ENCODE peak calls at places on chromosomes 11 and 22, in nine cellular contexts. H is SW 1271; V is NCI-H1417; F is stimulated activated CD8-positive, alpha-beta memory T cell treated with anti-CD3 and anti-CD28 coated beads, Interleukin-7, amount 100 ng/mL, for 48 hours; K is right cardiac atrium; E is Caki2; B is mammary epithelial cell; T is activated naive CD8-positive, alpha-beta T cell treated with anti-CD3 and anti-CD28 coated beads, Interleukin-2, amount 50 U/mL, for 24 hours; W is GM04503. S is an unnamed sample.

GRCh38 chr22:46201059-46201757 is 48.9 kb downstream of the CDPF1 start:
- DNase-seq in E (no peak), F (no peak), T (no peak), V (no peak), W (no peak), K (no peak), B (peak; percentile 35), H (no peak), S (no peak)

GRCh38 chr11:67506426-67507032 is 1.4 kb upstream of the PITPNM1 start:
- DNase-seq in T (no peak), F (no peak), W (no peak), B (no peak), E (no peak), K (peak; percentile 69), V (no peak), H (no peak), S (no peak)

GRCh38 chr22:17949926-17950473 is 74.4 kb downstream of the MICAL3 start:
- DNase-seq in B (no peak), K (no peak), W (no peak), H (no peak), T (no peak), F (no peak), V (no peak), E (peak; percentile 69), S (no peak)

GRCh38 chr22:19182472-19183157 is 4.1 kb upstream of the SLC25A1 start:
- DNase-seq in T (no peak), K (no peak), B (no peak), V (no peak), H (no peak), W (no peak), E (no peak), F (no peak), S (no peak)

GRCh38 chr11:35245786-35246185 is 106.8 kb downstream of the CD44 start:
- DNase-seq in B (no peak), T (no peak), E (no peak), F (no peak), H (no peak), K (no peak), V (no peak), W (no peak), S (no peak)

GRCh38 chr11:774873-775592 is 2.3 kb downstream of the GATD1 start:
- DNase-seq in H (no peak), T (no peak), W (no peak), E (no peak), V (no peak), F (no peak), K (no peak), B (peak; percentile 64), S (no peak)

GRCh38 chr22:48522271-48522670 is 1305.4 kb downstream of the BRD1 start:
- DNase-seq in H (no peak), W (no peak), B (no peak), T (no peak), K (no peak), F (no peak), V (no peak), E (no peak), S (no peak)

GRCh38 chr11:95985174-95985808 is 61.4 kb upstream of the MTMR2 start:
- DNase-seq in T (no peak), E (no peak), F (no peak), W (no peak), K (no peak), H (no peak), B (peak; percentile 9), V (no peak), S (no peak)

GRCh38 chr11:73292481-73292880 is 15.6 kb upstream of the ARHGEF17 start:
- DNase-seq in E (no peak), F (no peak), H (no peak), K (no peak), T (no peak), V (no peak), B (no peak), W (no peak), S (no peak)

S was measured in WERI-Rb-1.